ENCODE peak calls at places on chromosomes 4 and X, in six cellular contexts. X, A, E, I, Y and Z are unnamed samples.

GRCh38 chrX:53260836-53261235 is 20.5 kb downstream of the IQSEC2 start:
- DNase-seq in E (no peak), X (no peak), I (no peak), A (no peak), Y (no peak), Z (no peak)

GRCh38 chrX:71998836-71999509 is 88.3 kb downstream of the NHSL2 start:
- DNase-seq in Y (peak; percentile 54), A (peak; percentile 46), I (no peak), X (no peak), E (peak; percentile 70), Z (no peak)

GRCh38 chrX:39477438-39478120 is 620.2 kb downstream of the BCOR start:
- DNase-seq in A (no peak), E (no peak), X (no peak), I (no peak), Y (peak; percentile 30), Z (peak; percentile 69)

GRCh38 chrX:29948653-29949052 is 266.7 kb upstream of the MAGEB2 start:
- DNase-seq in X (no peak), E (no peak), A (no peak), Y (no peak), I (peak; percentile 37), Z (no peak)

GRCh38 chr4:37453004-37453360 is 208.4 kb downstream of the NWD2 start:
- DNase-seq in X (peak; percentile 45), E (peak; percentile 63), A (peak; percentile 38), I (peak; percentile 48), Y (no peak), Z (no peak)

GRCh38 chr4:53852343-53852742 is 212.1 kb downstream of the CHIC2 start:
- DNase-seq in I (peak; percentile 81), A (no peak), Y (no peak), X (no peak), E (peak; percentile 40), Z (no peak)

GRCh38 chr4:142168181-142168580 is 531.8 kb downstream of the IL15 start:
- DNase-seq in E (no peak), X (no peak), A (no peak), Y (no peak), I (no peak), Z (no peak)

GRCh38 chr4:48162162-48162561 is 28.1 kb upstream of the TXK start:
- DNase-seq in I (peak; percentile 35), A (no peak), E (no peak), Y (no peak), X (no peak), Z (no peak)

GRCh38 chr4:165312506-165312905 is 15.0 kb upstream of the MSMO1 start:
- DNase-seq in I (peak; percentile 81), E (no peak), A (no peak), Y (no peak), X (no peak), Z (no peak)

GRCh38 chr4:37697566-37697965 is 11.4 kb upstream of the RELL1 start:
- DNase-seq in X (no peak), A (no peak), E (no peak), Y (no peak), I (no peak), Z (no peak)

GRCh38 chr4:17336524-17336941 is 175.4 kb downstream of the QDPR start:
- DNase-seq in A (no peak), I (peak; percentile 48), Y (peak; percentile 41), X (no peak), E (no peak), Z (no peak)

GRCh38 chr4:142474398-142475087 is 371.6 kb downstream of the INPP4B start:
- DNase-seq in Y (no peak), X (no peak), E (no peak), I (peak; percentile 9), A (peak; percentile 2), Z (no peak)

GRCh38 chr4:94472056-94472826 is 20.5 kb downstream of the PDLIM5 start:
- DNase-seq in E (no peak), Y (no peak), X (no peak), A (no peak), I (peak; percentile 69), Z (no peak)

GRCh38 chrX:2272337-2272736 is 228.4 kb downstream of the DHRSX start:
- DNase-seq in Y (no peak), E (no peak), A (no peak), X (no peak), I (no peak), Z (peak; percentile 44)

GRCh38 chr4:75655562-75655961 is 17.6 kb downstream of the G3BP2 start:
- DNase-seq in I (no peak), A (no peak), X (no peak), Y (no peak), E (no peak), Z (no peak)

GRCh38 chr4:179867300-179867878 is 2375.8 kb upstream of the TENM3 start:
- DNase-seq in E (peak; percentile 8), Y (no peak), X (peak; percentile 26), A (peak; percentile 13), I (peak; percentile 57), Z (no peak)

GRCh38 chr4:15853345-15853744 is 75.2 kb downstream of the CD38 start:
- DNase-seq in A (no peak), X (no peak), E (no peak), I (no peak), Y (no peak), Z (no peak)

GRCh38 chrX:20965270-20966044 is 408.8 kb upstream of the CNKSR2 start:
- DNase-seq in I (no peak), X (no peak), A (no peak), Y (no peak), E (no peak), Z (no peak)

GRCh38 chr4:127400736-127401346 is 231.9 kb upstream of the INTU start:
- DNase-seq in X (peak; percentile 7), Y (peak; percentile 54), I (peak; percentile 83), A (peak; percentile 1), E (peak; percentile 62), Z (peak; percentile 62)

GRCh38 chr4:107736924-107737448 is 17.0 kb upstream of the PAPSS1 start:
- DNase-seq in Y (no peak), X (no peak), E (no peak), A (peak; percentile 31), I (peak; percentile 57), Z (no peak)

GRCh38 chr4:59881632-59882031 is 1318.5 kb upstream of the ADGRL3 start:
- DNase-seq in Y (no peak), A (no peak), E (no peak), X (no peak), I (no peak), Z (no peak)

GRCh38 chrX:68647156-68647957 is at the start of gene STARD8:
- DNase-seq in A (peak; percentile 76), Y (peak; percentile 37), X (no peak), I (peak; percentile 45), E (peak; percentile 12), Z (no peak)

GRCh38 chrX:130715299-130715698 is 187.7 kb downstream of the ENOX2 start:
- DNase-seq in X (no peak), I (peak; percentile 22), A (no peak), Y (no peak), E (no peak), Z (no peak)

GRCh38 chr4:134470544-134470943 is 269.0 kb upstream of the PABPC4L start:
- DNase-seq in I (no peak), Y (no peak), E (no peak), A (no peak), X (no peak), Z (no peak)

DNA sequence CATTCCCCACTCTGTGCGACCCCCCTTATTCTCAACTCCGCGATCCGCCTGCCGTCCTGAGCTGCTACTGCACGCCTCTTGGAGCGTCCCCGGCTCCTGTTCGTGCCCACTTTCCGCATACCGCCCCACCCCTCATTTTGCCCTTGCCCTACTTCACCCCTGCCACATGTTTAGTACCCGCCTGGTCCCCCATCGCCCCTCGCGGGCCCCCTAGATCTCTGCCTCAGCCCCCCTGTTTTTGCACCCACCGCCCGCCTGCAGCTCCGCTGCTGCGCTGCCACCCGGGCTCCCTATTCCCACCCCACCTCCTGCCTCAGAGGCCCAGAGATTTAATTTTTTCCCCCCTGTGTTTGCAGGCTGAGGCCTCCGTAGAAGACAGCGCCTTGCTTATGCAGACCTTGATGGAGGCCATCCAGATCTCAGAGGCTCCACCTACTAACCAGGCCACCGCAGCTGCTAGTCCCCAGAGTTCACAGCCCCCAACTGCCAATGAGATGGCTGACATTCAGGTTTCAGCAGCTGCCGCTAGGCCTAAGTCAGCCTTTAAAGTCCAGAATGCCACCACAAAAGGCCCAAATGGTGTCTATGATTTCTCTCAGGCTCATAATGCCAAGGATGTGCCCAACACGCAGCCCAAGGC is 1.4 kb downstream of the MAGED1 start:
- DNase-seq in A (no peak), I (peak; percentile 31), E (peak; percentile 7), Y (peak; percentile 27), X (peak; percentile 27), Z (no peak)
- TF ChIP-seq POLR2A in A (no peak), I (peak; percentile 16), E (no peak), Y (no peak), X (no peak), Z (no peak)

GRCh38 chr4:26319467-26320158 is 1.2 kb upstream of the RBPJ start:
- DNase-seq in X (peak; percentile 81), E (peak; percentile 97), Y (peak; percentile 98), I (peak; percentile 100), A (peak; percentile 85), Z (peak; percentile 98)

GRCh38 chr4:26320159-26320452 is 708 bp upstream of the RBPJ start:
- DNase-seq in E (no peak), A (no peak), Y (no peak), I (peak; percentile 28), X (peak; percentile 38), Z (no peak)

GRCh38 chr4:26322349-26322748 is 1.5 kb downstream of the RBPJ start:
- DNase-seq in Y (no peak), E (no peak), I (no peak), X (no peak), A (no peak), Z (no peak)

GRCh38 chr4:26321326-26322276 is 787 bp downstream of the RBPJ start:
- DNase-seq in E (no peak), I (peak; percentile 41), X (no peak), Y (peak; percentile 32), A (peak; percentile 5), Z (peak; percentile 73)

GRCh38 chr4:26320453-26321325 is at the start of gene RBPJ:
- DNase-seq in I (peak; percentile 99), Y (peak; percentile 94), X (peak; percentile 58), E (peak; percentile 94), A (peak; percentile 65), Z (peak; percentile 94)
- TF ChIP-seq POLR2A in I (peak; percentile 88), Y (peak; percentile 73), X (no peak), E (peak; percentile 56), A (peak; percentile 41), Z (peak; percentile 45)

GRCh38 chrX:107676559-107677378 is 48.5 kb downstream of the PRPS1 start:
- DNase-seq in Y (peak; percentile 83), E (peak; percentile 74), I (peak; percentile 84), A (peak; percentile 62), X (no peak), Z (peak; percentile 91)
- TF ChIP-seq POLR2A in Y (peak; percentile 67), E (peak; percentile 73), I (peak; percentile 17), A (peak; percentile 34), X (no peak), Z (no peak)

DNA sequence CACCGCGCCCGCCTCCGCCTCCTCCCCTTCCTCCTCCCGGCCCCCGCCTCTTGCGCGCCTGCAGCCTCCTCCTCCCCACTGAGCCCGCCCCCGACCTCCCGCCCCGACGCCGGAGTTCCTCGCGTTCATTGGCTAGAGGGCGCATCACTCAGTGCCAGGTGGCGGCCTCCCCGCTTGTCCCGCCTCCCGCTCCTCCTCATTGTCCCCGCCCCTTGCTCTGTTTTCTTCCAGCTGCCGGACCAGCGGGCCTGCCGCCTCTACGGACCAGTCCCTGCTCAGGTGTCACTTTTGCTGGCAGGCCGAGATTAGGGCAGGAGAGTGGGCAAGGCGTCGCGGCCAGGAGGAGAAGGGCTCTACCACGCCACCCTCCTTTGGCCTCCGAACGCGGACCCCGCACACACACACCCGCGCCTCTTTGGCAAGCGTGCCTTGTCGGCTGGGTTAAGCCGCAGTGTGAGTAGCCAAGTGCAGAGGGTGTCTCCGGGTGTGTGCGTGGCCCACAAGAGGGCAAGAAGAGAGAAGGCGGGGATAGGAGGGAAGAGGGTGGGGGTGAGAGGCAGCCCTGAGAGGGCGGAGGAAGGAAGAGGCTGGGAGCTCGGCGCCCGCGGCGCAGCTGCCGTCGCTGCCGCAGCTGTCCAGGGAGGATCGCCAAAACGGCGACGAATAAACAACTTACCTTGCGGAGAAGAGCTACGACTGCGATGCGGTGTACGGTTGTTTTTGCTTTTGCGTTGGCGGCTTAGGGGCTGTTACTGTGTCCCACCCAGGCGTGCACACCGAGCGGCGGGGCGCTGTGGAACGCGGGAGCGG is 436 bp upstream of the PPP3CA start:
- DNase-seq in I (peak; percentile 95), X (peak; percentile 91), A (peak; percentile 77), Y (peak; percentile 99), E (peak; percentile 99), Z (peak; percentile 99)
- TF ChIP-seq POLR2A in I (peak; percentile 43), X (no peak), A (peak; percentile 45), Y (peak; percentile 72), E (peak; percentile 84), Z (no peak)